ENCODE peak calls at places on chromosomes 4 and X, in nine cellular contexts. One of them, this sample, is unnamed.

GRCh38 chr4:48028654-48029053 is 12.1 kb downstream of the NIPAL1 start:
- DNase-seq in foreskin fibroblast: no peak
- DNase-seq in cardiac fibroblast: no peak
- DNase-seq in AG10803: no peak
- DNase-seq in H9: no peak
- DNase-seq in GM10248: no peak
- DNase-seq in HCT116: no peak
- DNase-seq in CD14-positive monocyte: no peak
- DNase-seq in tibial artery: no peak
- DNase-seq in this sample: no peak

GRCh38 chr4:154872198-154872597 is 91.1 kb downstream of the RBM46 start:
- DNase-seq in tibial artery: no peak
- DNase-seq in HCT116: no peak
- DNase-seq in GM10248: no peak
- DNase-seq in cardiac fibroblast: no peak
- DNase-seq in foreskin fibroblast: no peak
- DNase-seq in CD14-positive monocyte: no peak
- DNase-seq in AG10803: no peak
- DNase-seq in H9: no peak
- DNase-seq in this sample: no peak

GRCh38 chr4:66252291-66252690 is 582.0 kb upstream of the EPHA5 start:
- DNase-seq in foreskin fibroblast: no peak
- DNase-seq in cardiac fibroblast: peak; percentile 15
- DNase-seq in HCT116: no peak
- DNase-seq in CD14-positive monocyte: no peak
- DNase-seq in tibial artery: no peak
- DNase-seq in GM10248: no peak
- DNase-seq in H9: no peak
- DNase-seq in AG10803: no peak
- DNase-seq in this sample: no peak

GRCh38 chrX:114344756-114345155 is 239.1 kb upstream of the HTR2C start:
- DNase-seq in foreskin fibroblast: peak; percentile 0
- DNase-seq in tibial artery: no peak
- DNase-seq in CD14-positive monocyte: no peak
- DNase-seq in GM10248: peak; percentile 4
- DNase-seq in AG10803: peak; percentile 36
- DNase-seq in H9: no peak
- DNase-seq in cardiac fibroblast: peak; percentile 61
- DNase-seq in HCT116: peak; percentile 26
- DNase-seq in this sample: no peak

GRCh38 chrX:53379747-53380146 is 42.7 kb downstream of the SMC1A start:
- DNase-seq in AG10803: no peak
- DNase-seq in GM10248: no peak
- DNase-seq in cardiac fibroblast: no peak
- DNase-seq in CD14-positive monocyte: no peak
- DNase-seq in foreskin fibroblast: no peak
- DNase-seq in HCT116: no peak
- DNase-seq in H9: no peak
- DNase-seq in tibial artery: no peak
- DNase-seq in this sample: no peak

GRCh38 chr4:173334891-173335754 is 965 bp upstream of the HMGB2 start:
- DNase-seq in AG10803: peak; percentile 70
- DNase-seq in cardiac fibroblast: peak; percentile 86
- DNase-seq in HCT116: peak; percentile 79
- DNase-seq in GM10248: peak; percentile 76
- DNase-seq in foreskin fibroblast: peak; percentile 80
- DNase-seq in CD14-positive monocyte: no peak
- DNase-seq in tibial artery: peak; percentile 62
- DNase-seq in H9: peak; percentile 89
- DNase-seq in this sample: peak; percentile 63

GRCh38 chr4:2634014-2634413 is 97.6 kb downstream of the FAM193A start:
- DNase-seq in CD14-positive monocyte: no peak
- DNase-seq in AG10803: no peak
- DNase-seq in H9: no peak
- DNase-seq in foreskin fibroblast: no peak
- DNase-seq in tibial artery: no peak
- DNase-seq in GM10248: no peak
- DNase-seq in cardiac fibroblast: no peak
- DNase-seq in HCT116: no peak
- DNase-seq in this sample: no peak

GRCh38 chr4:63563288-63564014 is 845.8 kb downstream of the TECRL start:
- DNase-seq in HCT116: no peak
- DNase-seq in cardiac fibroblast: no peak
- DNase-seq in tibial artery: no peak
- DNase-seq in GM10248: no peak
- DNase-seq in foreskin fibroblast: no peak
- DNase-seq in CD14-positive monocyte: no peak
- DNase-seq in AG10803: no peak
- DNase-seq in H9: peak; percentile 49
- DNase-seq in this sample: no peak

GRCh38 chrX:145856181-145856580 is 38.6 kb downstream of the SLITRK2 start:
- DNase-seq in cardiac fibroblast: no peak
- DNase-seq in GM10248: no peak
- DNase-seq in AG10803: no peak
- DNase-seq in foreskin fibroblast: no peak
- DNase-seq in HCT116: no peak
- DNase-seq in tibial artery: no peak
- DNase-seq in CD14-positive monocyte: no peak
- DNase-seq in H9: no peak
- DNase-seq in this sample: no peak

GRCh38 chr4:38957947-38958346 is 74.3 kb downstream of the TMEM156 start:
- DNase-seq in HCT116: no peak
- DNase-seq in cardiac fibroblast: no peak
- DNase-seq in CD14-positive monocyte: no peak
- DNase-seq in foreskin fibroblast: no peak
- DNase-seq in tibial artery: no peak
- DNase-seq in GM10248: no peak
- DNase-seq in H9: no peak
- DNase-seq in AG10803: no peak
- DNase-seq in this sample: no peak

GRCh38 chr4:108861339-108861738 is 98.5 kb upstream of the ETNPPL start:
- DNase-seq in cardiac fibroblast: peak; percentile 8
- DNase-seq in tibial artery: no peak
- DNase-seq in H9: peak; percentile 45
- DNase-seq in foreskin fibroblast: no peak
- DNase-seq in CD14-positive monocyte: no peak
- DNase-seq in HCT116: no peak
- DNase-seq in AG10803: no peak
- DNase-seq in GM10248: no peak
- DNase-seq in this sample: peak; percentile 13

GRCh38 chr4:156686120-156686519 is 285.5 kb downstream of the PDGFC start:
- DNase-seq in GM10248: no peak
- DNase-seq in cardiac fibroblast: peak; percentile 77
- DNase-seq in H9: no peak
- DNase-seq in AG10803: peak; percentile 100
- DNase-seq in tibial artery: no peak
- DNase-seq in HCT116: no peak
- DNase-seq in CD14-positive monocyte: no peak
- DNase-seq in foreskin fibroblast: peak; percentile 96
- DNase-seq in this sample: no peak

GRCh38 chrX:55867254-55867653 is 149.7 kb downstream of the RRAGB start:
- DNase-seq in foreskin fibroblast: no peak
- DNase-seq in H9: no peak
- DNase-seq in tibial artery: no peak
- DNase-seq in CD14-positive monocyte: no peak
- DNase-seq in HCT116: no peak
- DNase-seq in cardiac fibroblast: peak; percentile 1
- DNase-seq in GM10248: no peak
- DNase-seq in AG10803: peak; percentile 2
- DNase-seq in this sample: peak; percentile 33

GRCh38 chr4:140004580-140005314 is 149.2 kb downstream of the MAML3 start:
- DNase-seq in GM10248: no peak
- DNase-seq in H9: peak; percentile 60
- DNase-seq in AG10803: peak; percentile 66
- DNase-seq in HCT116: no peak
- DNase-seq in cardiac fibroblast: peak; percentile 62
- DNase-seq in CD14-positive monocyte: no peak
- DNase-seq in tibial artery: no peak
- DNase-seq in foreskin fibroblast: peak; percentile 32
- DNase-seq in this sample: no peak

DNA sequence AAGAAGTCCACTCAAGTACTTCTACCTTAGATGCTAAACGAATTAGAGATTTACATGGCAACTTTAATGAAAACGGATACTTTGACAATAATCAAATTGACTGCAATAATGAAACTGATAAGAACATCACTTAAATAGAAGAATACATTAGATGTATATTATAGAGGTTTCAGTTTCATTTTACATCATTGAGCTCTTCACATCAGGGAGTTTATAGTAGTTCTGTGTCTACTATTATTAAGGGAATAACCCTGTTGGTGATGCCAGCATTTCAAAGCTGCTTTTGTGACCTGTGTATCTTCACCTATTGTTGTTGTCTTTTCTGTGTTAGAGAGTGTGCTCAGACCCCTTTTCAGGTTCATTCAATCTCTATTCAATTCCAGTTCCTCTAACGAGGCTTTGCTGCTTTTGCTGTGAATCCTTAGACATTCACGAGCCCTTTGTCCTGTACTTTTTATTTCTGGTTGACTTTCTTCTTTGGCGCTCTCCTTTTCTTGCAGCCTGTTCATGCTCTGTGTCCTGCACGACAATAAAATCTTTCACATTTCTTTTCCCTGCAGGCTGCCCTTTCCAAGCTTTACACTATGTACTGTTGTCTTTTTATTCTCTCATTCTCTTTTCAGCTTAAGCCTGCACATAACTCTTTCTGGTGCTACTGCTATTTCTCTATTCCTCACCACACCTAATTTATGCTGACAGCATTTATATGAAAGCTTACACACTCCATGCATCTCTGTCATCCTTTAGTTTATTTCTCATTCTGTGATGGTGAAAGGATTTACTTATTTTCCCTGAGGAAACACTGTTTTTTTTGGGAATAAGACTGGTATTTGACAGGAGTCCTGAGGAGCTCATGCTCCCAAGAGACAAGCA is 232.1 kb downstream of the CPE start:
- DNase-seq in foreskin fibroblast: no peak
- DNase-seq in GM10248: no peak
- DNase-seq in H9: no peak
- DNase-seq in HCT116: no peak
- DNase-seq in AG10803: no peak
- DNase-seq in tibial artery: no peak
- DNase-seq in CD14-positive monocyte: no peak
- DNase-seq in cardiac fibroblast: no peak
- DNase-seq in this sample: no peak
- TF ChIP-seq CTCF in foreskin fibroblast: no peak
- TF ChIP-seq CTCF in GM10248: no peak
- TF ChIP-seq CTCF in H9: no peak
- TF ChIP-seq CTCF in HCT116: no peak
- TF ChIP-seq CTCF in AG10803: no peak
- TF ChIP-seq CTCF in tibial artery: no peak
- TF ChIP-seq CTCF in CD14-positive monocyte: no peak
- TF ChIP-seq CTCF in cardiac fibroblast: no peak
- TF ChIP-seq CTCF in this sample: no peak

GRCh38 chrX:70437921-70438665 is 6.5 kb upstream of the DLG3 start:
- DNase-seq in H9: no peak
- DNase-seq in HCT116: no peak
- DNase-seq in GM10248: no peak
- DNase-seq in tibial artery: no peak
- DNase-seq in AG10803: no peak
- DNase-seq in cardiac fibroblast: no peak
- DNase-seq in foreskin fibroblast: no peak
- DNase-seq in CD14-positive monocyte: no peak
- DNase-seq in this sample: no peak

GRCh38 chrX:70437011-70437410 is 7.6 kb upstream of the DLG3 start:
- DNase-seq in HCT116: no peak
- DNase-seq in GM10248: no peak
- DNase-seq in CD14-positive monocyte: no peak
- DNase-seq in foreskin fibroblast: no peak
- DNase-seq in cardiac fibroblast: peak; percentile 7
- DNase-seq in tibial artery: no peak
- DNase-seq in H9: no peak
- DNase-seq in AG10803: no peak
- DNase-seq in this sample: no peak

GRCh38 chrX:70434352-70434866 is 10.2 kb upstream of the DLG3 start:
- DNase-seq in H9: peak; percentile 93
- DNase-seq in CD14-positive monocyte: peak; percentile 56
- DNase-seq in tibial artery: peak; percentile 87
- DNase-seq in cardiac fibroblast: peak; percentile 78
- DNase-seq in HCT116: peak; percentile 72
- DNase-seq in foreskin fibroblast: peak; percentile 74
- DNase-seq in GM10248: peak; percentile 84
- DNase-seq in AG10803: peak; percentile 70
- DNase-seq in this sample: peak; percentile 85

GRCh38 chrX:70434914-70435586 is 9.6 kb upstream of the DLG3 start:
- DNase-seq in tibial artery: peak; percentile 54
- DNase-seq in cardiac fibroblast: peak; percentile 51
- DNase-seq in AG10803: peak; percentile 16
- DNase-seq in foreskin fibroblast: no peak
- DNase-seq in GM10248: peak; percentile 15
- DNase-seq in H9: no peak
- DNase-seq in HCT116: no peak
- DNase-seq in CD14-positive monocyte: no peak
- DNase-seq in this sample: peak; percentile 43

GRCh38 chrX:70436380-70436779 is 8.3 kb upstream of the DLG3 start:
- DNase-seq in AG10803: no peak
- DNase-seq in GM10248: no peak
- DNase-seq in tibial artery: no peak
- DNase-seq in H9: peak; percentile 72
- DNase-seq in CD14-positive monocyte: no peak
- DNase-seq in cardiac fibroblast: peak; percentile 8
- DNase-seq in foreskin fibroblast: no peak
- DNase-seq in HCT116: no peak
- DNase-seq in this sample: peak; percentile 49
- TF ChIP-seq CTCF in AG10803: no peak
- TF ChIP-seq CTCF in GM10248: peak; percentile 13
- TF ChIP-seq CTCF in tibial artery: no peak
- TF ChIP-seq CTCF in H9: peak; percentile 59
- TF ChIP-seq CTCF in CD14-positive monocyte: no peak
- TF ChIP-seq CTCF in cardiac fibroblast: peak; percentile 13
- TF ChIP-seq CTCF in foreskin fibroblast: no peak
- TF ChIP-seq CTCF in HCT116: no peak
- TF ChIP-seq CTCF in this sample: no peak

GRCh38 chr4:7368296-7368695 is 66.4 kb downstream of the PSAPL1 start:
- DNase-seq in CD14-positive monocyte: no peak
- DNase-seq in cardiac fibroblast: no peak
- DNase-seq in foreskin fibroblast: no peak
- DNase-seq in GM10248: no peak
- DNase-seq in AG10803: no peak
- DNase-seq in tibial artery: no peak
- DNase-seq in H9: no peak
- DNase-seq in HCT116: no peak
- DNase-seq in this sample: no peak
- TF ChIP-seq CTCF in CD14-positive monocyte: no peak
- TF ChIP-seq CTCF in cardiac fibroblast: no peak
- TF ChIP-seq CTCF in foreskin fibroblast: no peak
- TF ChIP-seq CTCF in GM10248: no peak
- TF ChIP-seq CTCF in AG10803: no peak
- TF ChIP-seq CTCF in tibial artery: no peak
- TF ChIP-seq CTCF in H9: no peak
- TF ChIP-seq CTCF in HCT116: no peak
- TF ChIP-seq CTCF in this sample: no peak

DNA sequence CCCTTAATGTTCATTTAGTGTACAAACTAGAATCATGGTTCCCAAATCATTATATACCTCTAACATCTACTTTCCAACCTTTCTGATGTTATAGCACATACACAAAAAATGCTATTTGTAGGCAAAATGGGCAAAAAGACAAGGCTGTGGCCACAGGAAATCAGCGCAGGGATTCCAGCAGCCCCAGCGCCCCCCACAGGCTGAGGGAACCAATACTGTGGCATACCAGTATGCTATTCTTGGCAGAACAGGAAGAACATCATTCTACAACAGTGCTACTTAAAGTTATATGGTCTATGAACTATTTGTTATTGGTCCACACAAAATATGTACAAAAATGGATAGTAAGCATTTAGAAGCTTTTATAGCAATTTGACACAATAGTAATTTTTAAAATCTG is 25.3 kb downstream of the STEEP1 start:
- DNase-seq in AG10803: no peak
- DNase-seq in GM10248: no peak
- DNase-seq in foreskin fibroblast: no peak
- DNase-seq in H9: no peak
- DNase-seq in cardiac fibroblast: no peak
- DNase-seq in HCT116: no peak
- DNase-seq in CD14-positive monocyte: no peak
- DNase-seq in tibial artery: no peak
- DNase-seq in this sample: peak; percentile 39
- TF ChIP-seq CTCF in AG10803: no peak
- TF ChIP-seq CTCF in GM10248: no peak
- TF ChIP-seq CTCF in foreskin fibroblast: no peak
- TF ChIP-seq CTCF in H9: peak; percentile 50
- TF ChIP-seq CTCF in cardiac fibroblast: no peak
- TF ChIP-seq CTCF in HCT116: no peak
- TF ChIP-seq CTCF in CD14-positive monocyte: no peak
- TF ChIP-seq CTCF in tibial artery: no peak
- TF ChIP-seq CTCF in this sample: no peak

This sample was measured in activated CD8-positive, alpha-beta T cell treated with anti-CD3 and anti-CD28 coated beads for 36 hours.